ENCODE peak calls at places on chromosome 7, in five cellular contexts. O is activated CD8-positive, alpha-beta memory T cell treated with anti-CD3 and anti-CD28 coated beads, Interleukin-2, amount 10 ng/mL, durations not matched to agents 7 days and 5 days; C is lung microvascular endothelial cell; J is endothelial cell; N is T-helper 1 cell. Y is an unnamed sample.

GRCh38 chr7:157676456-157677255 is 339.9 kb downstream of the DNAJB6 start:
- DNase-seq in O (peak), C (peak), J (no peak), N (no peak), Y (no peak)

GRCh38 chr7:70044064-70044463 is 445.8 kb downstream of the AUTS2 start:
- DNase-seq in O (no peak), C (no peak), J (no peak), N (no peak), Y (peak)

GRCh38 chr7:159070422-159071148 is 74.1 kb downstream of the VIPR2 start:
- DNase-seq in O (no peak), C (peak), J (no peak), N (peak), Y (no peak)

GRCh38 chr7:48089415-48089975 is 430 bp downstream of the UPP1 start:
- DNase-seq in O (no peak), C (peak), J (peak), N (no peak), Y (peak)

GRCh38 chr7:114652041-114652440 is 237.4 kb downstream of the FOXP2 start:
- DNase-seq in O (no peak), C (no peak), J (no peak), N (no peak), Y (no peak)

GRCh38 chr7:33590902-33591301 is 314.4 kb upstream of the BMPER start:
- DNase-seq in O (no peak), C (peak), J (no peak), N (no peak), Y (no peak)

GRCh38 chr7:142445019-142445686 is 187.3 kb upstream of the PRSS58 start:
- DNase-seq in O (no peak), C (no peak), J (peak), N (peak), Y (no peak)

GRCh38 chr7:29084832-29085231 is 61.5 kb downstream of the CPVL start:
- DNase-seq in O (no peak), C (no peak), J (no peak), N (peak), Y (no peak)

GRCh38 chr7:51278797-51279196 is 37.8 kb downstream of the COBL start:
- DNase-seq in O (no peak), C (no peak), J (no peak), N (no peak), Y (no peak)

GRCh38 chr7:128106840-128107239 is 75.6 kb upstream of the LRRC4 start:
- DNase-seq in O (no peak), C (no peak), J (no peak), N (no peak), Y (no peak)

GRCh38 chr7:157519798-157520244 is 183.0 kb downstream of the DNAJB6 start:
- DNase-seq in O (peak), C (no peak), J (no peak), N (no peak), Y (no peak)

GRCh38 chr7:155527664-155528063 is 18.7 kb downstream of the CNPY1 start:
- DNase-seq in O (peak), C (no peak), J (no peak), N (no peak), Y (no peak)

GRCh38 chr7:35736725-35737124 is 41.8 kb upstream of the HERPUD2 start:
- DNase-seq in O (no peak), C (no peak), J (no peak), N (no peak), Y (peak)

GRCh38 chr7:91875851-91876250 is 4.7 kb downstream of the MTERF1 start:
- DNase-seq in O (no peak), C (no peak), J (no peak), N (no peak), Y (no peak)

GRCh38 chr7:158782638-158783490 is 46.4 kb downstream of the ESYT2 start:
- DNase-seq in O (no peak), C (peak), J (peak), N (no peak), Y (peak)

GRCh38 chr7:117669818-117670217 is 190.0 kb downstream of the CFTR start:
- DNase-seq in O (no peak), C (no peak), J (no peak), N (no peak), Y (no peak)

GRCh38 chr7:101815826-101816488 is 1.5 kb upstream of the CUX1 start:
- DNase-seq in O (peak), C (peak), J (peak), N (peak), Y (peak)

GRCh38 chr7:36449685-36450084 is 60.0 kb downstream of the ANLN start:
- DNase-seq in O (no peak), C (no peak), J (no peak), N (no peak), Y (no peak)

GRCh38 chr7:74002474-74003017 is 25.4 kb upstream of the ELN start:
- DNase-seq in O (peak), C (peak), J (no peak), N (peak), Y (no peak)

GRCh38 chr7:84533209-84533608 is 338.6 kb upstream of the SEMA3A start:
- DNase-seq in O (no peak), C (no peak), J (no peak), N (no peak), Y (no peak)

GRCh38 chr7:66664590-66665293 is 36.1 kb downstream of the KCTD7 start:
- DNase-seq in O (no peak), C (peak), J (no peak), N (no peak), Y (no peak)

GRCh38 chr7:25311346-25311745 is 83.1 kb upstream of the NPVF start:
- DNase-seq in O (no peak), C (no peak), J (no peak), N (no peak), Y (no peak)

GRCh38 chr7:84532196-84532595 is 337.6 kb upstream of the SEMA3A start:
- DNase-seq in O (no peak), C (no peak), J (no peak), N (no peak), Y (no peak)

GRCh38 chr7:26156454-26157365 is 4.7 kb downstream of the NFE2L3 start:
- DNase-seq in O (peak), C (peak), J (no peak), N (peak), Y (peak)

GRCh38 chr7:117385340-117386124 is 41.8 kb downstream of the ASZ1 start:
- DNase-seq in O (no peak), C (peak), J (no peak), N (no peak), Y (peak)

GRCh38 chr7:135995751-135996150 is 18.6 kb upstream of the MTPN start:
- DNase-seq in O (no peak), C (no peak), J (no peak), N (no peak), Y (no peak)

GRCh38 chr7:70789481-70790214 is 342.3 kb upstream of the GALNT17 start:
- DNase-seq in O (no peak), C (no peak), J (no peak), N (no peak), Y (no peak)

GRCh38 chr7:87627634-87627994 is 584 bp upstream of the RUNDC3B start:
- DNase-seq in O (peak), C (no peak), J (peak), N (no peak), Y (no peak)

GRCh38 chr7:150322833-150323681 is at the start of the genes ACTR3C and LRRC61:
- DNase-seq in O (peak), C (no peak), J (no peak), N (peak), Y (peak)

GRCh38 chr7:152076324-152076821 is 50.9 kb downstream of the GALNT11 start:
- DNase-seq in O (no peak), C (peak), J (peak), N (peak), Y (peak)

GRCh38 chr7:115516341-115516740 is 514.2 kb downstream of the TFEC start:
- DNase-seq in O (no peak), C (no peak), J (no peak), N (no peak), Y (no peak)

GRCh38 chr7:35593896-35594295 is 101.0 kb downstream of the HERPUD2 start:
- DNase-seq in O (no peak), C (peak), J (peak), N (no peak), Y (no peak)

GRCh38 chr7:106595922-106596321 is 65.0 kb downstream of the CCDC71L start:
- DNase-seq in O (no peak), C (no peak), J (no peak), N (no peak), Y (no peak)

GRCh38 chr7:109402107-109402506 is 832.4 kb downstream of the DNAJB9 start:
- DNase-seq in O (no peak), C (no peak), J (no peak), N (no peak), Y (no peak)

GRCh38 chr7:2156756-2157472 is 75.8 kb downstream of the MAD1L1 start:
- DNase-seq in O (no peak), C (no peak), J (no peak), N (no peak), Y (no peak)

Y was measured in hepatocyte.